ENCODE peak calls at places on chromosomes 16 and 17, in seven cellular contexts. One of them, this sample, is unnamed.

GRCh38 chr16:67542464-67542863 is 13.8 kb downstream of the RIPOR1 start:
- DNase-seq in stomach: peak
- DNase-seq in mammary epithelial cell: peak
- DNase-seq in endodermal cell: peak
- DNase-seq in tibial nerve: no peak
- DNase-seq in fibroblast of lung: peak
- DNase-seq in HCT116: peak
- DNase-seq in this sample: peak

GRCh38 chr17:794876-795275 is 12.7 kb downstream of the MRM3 start:
- DNase-seq in fibroblast of lung: peak
- DNase-seq in stomach: peak
- DNase-seq in HCT116: peak
- DNase-seq in tibial nerve: peak
- DNase-seq in endodermal cell: peak
- DNase-seq in mammary epithelial cell: peak
- DNase-seq in this sample: peak

GRCh38 chr17:6510321-6511023 is 45.9 kb downstream of the PITPNM3 start:
- DNase-seq in tibial nerve: no peak
- DNase-seq in fibroblast of lung: peak
- DNase-seq in mammary epithelial cell: no peak
- DNase-seq in stomach: no peak
- DNase-seq in endodermal cell: peak
- DNase-seq in HCT116: no peak
- DNase-seq in this sample: peak

GRCh38 chr16:84933774-84934571 is 77.4 kb downstream of the ZDHHC7 start:
- DNase-seq in endodermal cell: no peak
- DNase-seq in HCT116: no peak
- DNase-seq in mammary epithelial cell: no peak
- DNase-seq in stomach: no peak
- DNase-seq in fibroblast of lung: peak
- DNase-seq in tibial nerve: peak
- DNase-seq in this sample: no peak

GRCh38 chr16:79401782-79402181 is 198.8 kb downstream of the MAF start:
- DNase-seq in endodermal cell: no peak
- DNase-seq in mammary epithelial cell: no peak
- DNase-seq in fibroblast of lung: no peak
- DNase-seq in tibial nerve: no peak
- DNase-seq in stomach: no peak
- DNase-seq in HCT116: no peak
- DNase-seq in this sample: no peak

GRCh38 chr16:50246299-50247122 is 19.8 kb upstream of the ADCY7 start:
- DNase-seq in stomach: no peak
- DNase-seq in tibial nerve: no peak
- DNase-seq in endodermal cell: peak
- DNase-seq in fibroblast of lung: no peak
- DNase-seq in HCT116: no peak
- DNase-seq in mammary epithelial cell: no peak
- DNase-seq in this sample: no peak

GRCh38 chr17:45733781-45734180 is 50.3 kb upstream of the CRHR1 start:
- DNase-seq in mammary epithelial cell: no peak
- DNase-seq in fibroblast of lung: no peak
- DNase-seq in tibial nerve: no peak
- DNase-seq in HCT116: no peak
- DNase-seq in endodermal cell: peak
- DNase-seq in stomach: no peak
- DNase-seq in this sample: no peak

GRCh38 chr17:19867094-19867653 is 562 bp downstream of the ULK2 start:
- DNase-seq in endodermal cell: peak
- DNase-seq in tibial nerve: peak
- DNase-seq in fibroblast of lung: peak
- DNase-seq in HCT116: peak
- DNase-seq in stomach: peak
- DNase-seq in mammary epithelial cell: peak
- DNase-seq in this sample: peak

GRCh38 chr17:3401786-3402185 is 3.6 kb upstream of the OR1E1 start:
- DNase-seq in fibroblast of lung: no peak
- DNase-seq in mammary epithelial cell: no peak
- DNase-seq in stomach: no peak
- DNase-seq in endodermal cell: no peak
- DNase-seq in HCT116: no peak
- DNase-seq in tibial nerve: no peak
- DNase-seq in this sample: no peak

GRCh38 chr16:58481226-58481869 is 18.6 kb upstream of the NDRG4 start:
- DNase-seq in stomach: no peak
- DNase-seq in tibial nerve: no peak
- DNase-seq in mammary epithelial cell: no peak
- DNase-seq in fibroblast of lung: no peak
- DNase-seq in endodermal cell: no peak
- DNase-seq in HCT116: no peak
- DNase-seq in this sample: no peak

GRCh38 chr16:73107371-73107770 is 59.4 kb upstream of the ZFHX3 start:
- DNase-seq in mammary epithelial cell: no peak
- DNase-seq in HCT116: no peak
- DNase-seq in stomach: no peak
- DNase-seq in endodermal cell: no peak
- DNase-seq in fibroblast of lung: no peak
- DNase-seq in tibial nerve: no peak
- DNase-seq in this sample: no peak

GRCh38 chr16:30758988-30759461 is 2.8 kb downstream of the CFAP119 start:
- DNase-seq in fibroblast of lung: no peak
- DNase-seq in stomach: no peak
- DNase-seq in mammary epithelial cell: no peak
- DNase-seq in endodermal cell: no peak
- DNase-seq in HCT116: no peak
- DNase-seq in tibial nerve: no peak
- DNase-seq in this sample: no peak

GRCh38 chr16:15509593-15510520 is 75.5 kb downstream of the BMERB1 start:
- DNase-seq in fibroblast of lung: peak
- DNase-seq in endodermal cell: peak
- DNase-seq in stomach: no peak
- DNase-seq in mammary epithelial cell: no peak
- DNase-seq in HCT116: no peak
- DNase-seq in tibial nerve: no peak
- DNase-seq in this sample: peak

DNA sequence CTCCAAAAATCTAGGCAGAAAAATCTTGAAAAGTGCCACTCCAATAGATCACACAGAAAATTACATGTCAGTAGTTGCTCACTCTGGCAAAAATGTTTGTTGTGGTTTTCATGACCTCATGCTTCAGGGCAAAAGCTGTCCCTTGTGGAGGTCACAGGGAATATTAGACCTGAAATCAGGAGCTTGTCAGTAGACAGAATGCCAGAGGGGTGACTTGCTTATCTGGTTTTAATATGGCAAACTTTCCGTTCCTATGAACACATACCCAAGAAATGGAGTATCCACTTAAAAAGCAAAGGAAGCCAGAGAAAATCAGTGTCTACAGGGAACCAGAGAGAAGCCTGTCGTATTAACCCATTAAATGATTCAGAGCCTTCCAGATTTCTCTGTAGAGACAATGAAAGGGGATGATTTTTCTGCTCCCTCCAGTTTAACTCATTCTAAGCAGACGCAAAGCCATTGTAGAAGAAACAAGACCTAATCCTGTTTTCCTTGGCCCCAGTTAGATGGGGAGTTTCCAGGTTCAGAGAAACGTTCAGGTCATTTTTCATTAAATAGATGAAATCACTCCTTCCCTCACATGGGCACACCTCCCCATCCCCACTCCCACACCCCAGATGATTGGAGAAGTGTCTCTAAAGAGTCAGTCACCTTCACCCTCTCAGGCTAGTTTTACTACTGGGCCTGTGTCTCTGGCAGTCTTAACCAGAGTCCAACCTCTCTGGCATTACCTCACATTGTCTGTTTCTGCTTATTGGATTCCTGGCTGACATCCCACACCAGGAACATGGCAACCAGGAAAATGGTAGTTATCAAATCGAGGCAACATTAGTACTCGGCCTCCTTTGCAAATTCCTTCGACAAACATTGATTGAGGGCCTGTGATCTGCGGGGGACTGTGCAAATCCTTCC is 6.0 kb downstream of the SOX9 start:
- DNase-seq in tibial nerve: no peak
- DNase-seq in endodermal cell: no peak
- DNase-seq in mammary epithelial cell: peak
- DNase-seq in HCT116: peak
- DNase-seq in stomach: peak
- DNase-seq in fibroblast of lung: peak
- DNase-seq in this sample: peak
- H3K27ac ChIP-seq in tibial nerve: peak
- H3K27ac ChIP-seq in endodermal cell: no peak
- H3K27ac ChIP-seq in mammary epithelial cell: peak
- H3K27ac ChIP-seq in HCT116: peak
- H3K27ac ChIP-seq in stomach: peak
- H3K27ac ChIP-seq in fibroblast of lung: no peak
- H3K27ac ChIP-seq in this sample: peak

DNA sequence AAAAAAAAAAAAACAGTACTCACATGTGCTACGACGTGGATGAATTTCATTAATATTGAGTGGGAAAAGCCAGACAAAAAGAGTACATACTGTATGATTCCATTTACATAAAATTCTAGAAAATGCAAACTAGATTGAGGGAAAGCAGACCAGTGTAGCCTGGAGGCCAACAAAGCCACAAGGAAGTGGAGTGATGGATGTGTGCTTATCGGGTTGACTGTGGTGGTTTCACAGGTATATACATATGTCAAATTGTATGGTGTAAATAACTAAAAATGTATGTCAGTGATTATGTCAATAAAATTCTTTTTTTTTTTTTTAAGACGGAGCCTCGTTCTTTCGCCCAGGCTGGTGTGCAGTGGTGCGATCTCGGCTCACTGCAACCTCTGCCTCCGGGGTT is 1.9 kb upstream of the PLD6 start:
- DNase-seq in mammary epithelial cell: no peak
- DNase-seq in HCT116: no peak
- DNase-seq in tibial nerve: no peak
- DNase-seq in fibroblast of lung: no peak
- DNase-seq in endodermal cell: no peak
- DNase-seq in stomach: no peak
- DNase-seq in this sample: no peak
- H3K27ac ChIP-seq in mammary epithelial cell: no peak
- H3K27ac ChIP-seq in HCT116: no peak
- H3K27ac ChIP-seq in tibial nerve: peak
- H3K27ac ChIP-seq in fibroblast of lung: no peak
- H3K27ac ChIP-seq in endodermal cell: no peak
- H3K27ac ChIP-seq in stomach: no peak
- H3K27ac ChIP-seq in this sample: no peak

GRCh38 chr17:42817866-42818265 is 6.2 kb downstream of the BECN1 start:
- DNase-seq in stomach: no peak
- DNase-seq in endodermal cell: no peak
- DNase-seq in tibial nerve: no peak
- DNase-seq in HCT116: no peak
- DNase-seq in fibroblast of lung: peak
- DNase-seq in mammary epithelial cell: peak
- DNase-seq in this sample: peak
- H3K27ac ChIP-seq in stomach: no peak
- H3K27ac ChIP-seq in endodermal cell: no peak
- H3K27ac ChIP-seq in tibial nerve: no peak
- H3K27ac ChIP-seq in HCT116: no peak
- H3K27ac ChIP-seq in fibroblast of lung: peak
- H3K27ac ChIP-seq in mammary epithelial cell: no peak
- H3K27ac ChIP-seq in this sample: peak

GRCh38 chr16:2913603-2914002 is 1.9 kb downstream of the FLYWCH1 start:
- DNase-seq in stomach: no peak
- DNase-seq in endodermal cell: no peak
- DNase-seq in HCT116: no peak
- DNase-seq in tibial nerve: no peak
- DNase-seq in mammary epithelial cell: no peak
- DNase-seq in fibroblast of lung: no peak
- DNase-seq in this sample: no peak

GRCh38 chr16:2914233-2914632 is 2.5 kb downstream of the FLYWCH1 start:
- DNase-seq in endodermal cell: peak
- DNase-seq in tibial nerve: no peak
- DNase-seq in stomach: no peak
- DNase-seq in mammary epithelial cell: no peak
- DNase-seq in fibroblast of lung: no peak
- DNase-seq in HCT116: no peak
- DNase-seq in this sample: no peak

GRCh38 chr16:2911580-2912329 is at the start of gene FLYWCH1:
- DNase-seq in HCT116: peak
- DNase-seq in endodermal cell: peak
- DNase-seq in fibroblast of lung: peak
- DNase-seq in tibial nerve: peak
- DNase-seq in mammary epithelial cell: peak
- DNase-seq in stomach: peak
- DNase-seq in this sample: peak

GRCh38 chr16:2910441-2910840 is 1.3 kb upstream of the FLYWCH1 start:
- DNase-seq in tibial nerve: no peak
- DNase-seq in fibroblast of lung: peak
- DNase-seq in mammary epithelial cell: no peak
- DNase-seq in stomach: no peak
- DNase-seq in HCT116: no peak
- DNase-seq in endodermal cell: no peak
- DNase-seq in this sample: no peak

DNA sequence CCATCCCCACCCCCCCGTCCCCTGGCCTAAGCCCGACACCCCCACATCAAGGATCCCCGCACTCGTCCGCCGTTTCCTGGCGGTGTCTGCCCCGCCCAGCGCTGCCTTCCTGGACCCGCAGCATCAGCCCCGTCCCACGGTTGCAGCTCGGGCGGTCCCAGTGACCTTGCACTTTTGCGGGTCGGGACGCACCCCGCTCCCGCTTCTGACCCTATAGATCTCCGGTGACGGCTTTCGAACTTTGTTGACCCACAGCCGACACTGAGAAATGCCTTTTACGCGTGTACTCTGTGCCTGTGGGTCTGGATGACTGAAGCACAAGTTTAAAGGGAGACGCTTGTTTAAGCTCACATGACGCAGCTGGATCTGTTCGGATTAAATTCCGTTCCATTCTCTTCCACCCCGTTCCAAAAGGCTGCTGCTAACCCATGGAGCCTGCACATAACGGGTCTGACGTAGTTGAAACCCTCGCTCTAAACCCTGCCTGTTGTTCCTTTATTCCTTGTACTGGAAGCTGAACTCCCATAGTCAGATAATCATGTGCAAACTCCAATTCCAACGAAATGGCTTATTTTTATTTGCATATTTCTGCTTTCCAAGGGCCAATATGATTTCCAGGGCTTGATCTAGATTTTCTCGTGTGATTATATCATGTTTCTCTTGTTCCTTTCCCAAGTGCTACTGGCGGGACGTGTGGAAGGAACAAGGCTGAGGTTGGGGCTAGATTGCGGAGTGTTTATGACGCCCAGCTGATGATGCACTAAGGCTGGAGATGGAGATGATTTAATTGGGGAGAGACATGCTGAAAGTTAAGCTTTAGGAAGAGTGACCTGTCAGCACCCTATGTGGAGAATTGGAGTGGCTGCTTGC is 834 bp downstream of the FLYWCH1 start:
- DNase-seq in endodermal cell: peak
- DNase-seq in stomach: peak
- DNase-seq in tibial nerve: no peak
- DNase-seq in mammary epithelial cell: peak
- DNase-seq in fibroblast of lung: peak
- DNase-seq in HCT116: no peak
- DNase-seq in this sample: peak
- H3K27ac ChIP-seq in endodermal cell: no peak
- H3K27ac ChIP-seq in stomach: peak
- H3K27ac ChIP-seq in tibial nerve: peak
- H3K27ac ChIP-seq in mammary epithelial cell: peak
- H3K27ac ChIP-seq in fibroblast of lung: peak
- H3K27ac ChIP-seq in HCT116: peak
- H3K27ac ChIP-seq in this sample: peak

GRCh38 chr16:19885456-19886060 is 910 bp upstream of the GPRC5B start:
- DNase-seq in stomach: no peak
- DNase-seq in tibial nerve: no peak
- DNase-seq in endodermal cell: peak
- DNase-seq in HCT116: no peak
- DNase-seq in mammary epithelial cell: no peak
- DNase-seq in fibroblast of lung: no peak
- DNase-seq in this sample: no peak
- H3K27ac ChIP-seq in stomach: peak
- H3K27ac ChIP-seq in tibial nerve: peak
- H3K27ac ChIP-seq in endodermal cell: no peak
- H3K27ac ChIP-seq in HCT116: no peak
- H3K27ac ChIP-seq in mammary epithelial cell: no peak
- H3K27ac ChIP-seq in fibroblast of lung: no peak
- H3K27ac ChIP-seq in this sample: no peak

This sample was measured in brain microvascular endothelial cell.